ENCODE peak calls at places on chromosome 11, in five cellular contexts. P is GM23248; M is effector memory CD4-positive, alpha-beta T cell; Q is CD8-positive, alpha-beta T cell; Y is heart left ventricle. H is an unnamed sample.
A peak's percentile ranks its signal among the peaks of the same experiment; 100 is the strongest.

GRCh38 chr11:31045335-31045734 is 324.2 kb downstream of the DCDC1 start:
- DNase-seq in M (no peak), Q (no peak), P (peak; percentile 49), Y (no peak), H (no peak)

GRCh38 chr11:9664276-9665171 is 647 bp downstream of the SWAP70 start:
- DNase-seq in P (peak; percentile 78), Y (peak; percentile 71), M (no peak), Q (no peak), H (peak; percentile 70)

GRCh38 chr11:12120031-12121008 is 9.9 kb downstream of the MICAL2 start:
- DNase-seq in Y (no peak), M (no peak), Q (no peak), P (no peak), H (no peak)

GRCh38 chr11:134522782-134523570 is 110.9 kb upstream of the B3GAT1 start:
- DNase-seq in Y (no peak), Q (no peak), M (no peak), P (no peak), H (no peak)

GRCh38 chr11:116828632-116829524 is 829 bp upstream of the APOC3 start:
- DNase-seq in P (no peak), Y (no peak), Q (no peak), M (no peak), H (no peak)

GRCh38 chr11:114272311-114272710 is 23.9 kb upstream of the NNMT start:
- DNase-seq in P (no peak), M (no peak), Y (no peak), Q (no peak), H (no peak)

GRCh38 chr11:45896392-45897068 is 10.5 kb downstream of the FREY1 start:
- DNase-seq in P (no peak), M (no peak), Y (peak; percentile 42), Q (no peak), H (no peak)

GRCh38 chr11:72140661-72141060 is 5.1 kb downstream of the FOLR3 start:
- DNase-seq in Q (no peak), M (no peak), Y (no peak), P (peak; percentile 21), H (no peak)

GRCh38 chr11:79062814-79063762 is 377.7 kb downstream of the TENM4 start:
- DNase-seq in Y (no peak), M (no peak), Q (no peak), P (peak; percentile 42), H (peak; percentile 30)

GRCh38 chr11:47607380-47607779 is 13.2 kb upstream of the C1QTNF4 start:
- DNase-seq in P (peak; percentile 96), Y (no peak), Q (no peak), M (no peak), H (peak; percentile 88)

GRCh38 chr11:47171856-47172255 is 4.8 kb downstream of the ARFGAP2 start:
- DNase-seq in M (no peak), Q (no peak), P (no peak), Y (no peak), H (no peak)

GRCh38 chr11:46665356-46665755 is 35.1 kb downstream of the ARHGAP1 start:
- DNase-seq in P (no peak), M (no peak), Q (no peak), Y (no peak), H (no peak)

GRCh38 chr11:29124436-29124835 is 892.4 kb downstream of the KCNA4 start:
- DNase-seq in P (no peak), Y (no peak), Q (no peak), M (no peak), H (no peak)

GRCh38 chr11:111829185-111829968 is 42.0 kb downstream of the ALG9 start:
- DNase-seq in Q (no peak), Y (no peak), M (no peak), P (peak; percentile 32), H (no peak)

GRCh38 chr11:34449013-34449412 is 10.3 kb downstream of the CAT start:
- DNase-seq in M (no peak), P (no peak), Q (no peak), Y (no peak), H (no peak)

GRCh38 chr11:29333993-29334780 is 682.6 kb downstream of the KCNA4 start:
- DNase-seq in Q (no peak), P (peak; percentile 77), Y (no peak), M (no peak), H (peak; percentile 81)

GRCh38 chr11:15737326-15737725 is 619.0 kb downstream of the SOX6 start:
- DNase-seq in M (no peak), Y (no peak), P (no peak), Q (no peak), H (no peak)

GRCh38 chr11:7436657-7437056 is 48.6 kb upstream of the OLFML1 start:
- DNase-seq in M (no peak), Q (no peak), Y (no peak), P (no peak), H (no peak)

GRCh38 chr11:20031155-20032001 is 128.9 kb downstream of the DBX1 start:
- DNase-seq in Q (no peak), M (no peak), P (peak; percentile 87), Y (no peak), H (peak; percentile 78)

GRCh38 chr11:88338223-88338661 is 706 bp upstream of the CTSC start:
- DNase-seq in Q (no peak), M (peak; percentile 47), P (peak; percentile 78), Y (peak; percentile 62), H (peak; percentile 82)

GRCh38 chr11:77515483-77515882 is 41.6 kb upstream of the PAK1 start:
- DNase-seq in P (no peak), M (no peak), Y (no peak), Q (no peak), H (no peak)

GRCh38 chr11:12901874-12902481 is 107.1 kb upstream of the RASSF10 start:
- DNase-seq in M (no peak), Q (no peak), Y (no peak), P (peak; percentile 75), H (no peak)

GRCh38 chr11:73195191-73196007 is 22.7 kb upstream of the P2RY2 start:
- DNase-seq in M (no peak), Y (no peak), Q (no peak), P (peak; percentile 57), H (no peak)

GRCh38 chr11:29389793-29390192 is 627.0 kb downstream of the KCNA4 start:
- DNase-seq in Q (no peak), M (no peak), P (no peak), Y (no peak), H (no peak)

DNA sequence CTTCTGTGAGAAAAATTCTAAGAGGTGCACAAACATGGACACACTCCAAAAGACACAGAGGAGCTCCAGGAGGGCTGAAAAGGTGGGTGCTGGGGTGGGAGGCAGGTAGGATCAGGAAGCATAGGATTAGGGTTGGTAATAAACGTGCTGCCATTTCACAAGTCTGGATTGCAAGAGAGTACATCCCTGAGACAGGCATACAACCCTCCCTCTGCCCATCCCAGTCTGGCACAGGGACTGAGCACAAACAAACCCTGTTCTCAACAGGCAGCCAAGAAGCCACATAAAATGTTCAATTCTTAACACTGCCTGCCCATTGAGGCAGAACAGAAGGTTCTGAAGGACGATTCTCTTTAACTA is 18.5 kb downstream of the SLC35F2 start:
- DNase-seq in M (no peak), P (no peak), Q (no peak), Y (no peak), H (no peak)
- H3K4me3 ChIP-seq in M (no peak overlapping the region), P (peak overlapping the region; percentile 51), Q (no peak overlapping the region), Y (no peak overlapping the region), H (peak overlapping the region; percentile 53)

GRCh38 chr11:76047766-76048165 is 158.5 kb downstream of the WNT11 start:
- DNase-seq in Q (no peak), Y (no peak), M (no peak), P (no peak), H (peak; percentile 62)
- H3K36me3 ChIP-seq in Q (no peaks in the 10 kb centered on the region), Y (no peaks in the 10 kb centered on the region), M (no peaks in the 10 kb centered on the region), P (no peaks in the 10 kb centered on the region), H (peaks cover 7% of the 10 kb centered on the region)

GRCh38 chr11:119194811-119195210 is 9.5 kb downstream of the NHERF4 start:
- DNase-seq in Y (no peak), Q (no peak), M (no peak), P (no peak), H (no peak)

GRCh38 chr11:119198925-119199324 is 7.2 kb upstream of the CBL start:
- DNase-seq in M (no peak), P (no peak), Y (no peak), Q (no peak), H (no peak)

GRCh38 chr11:119193626-119194025 is 8.4 kb downstream of the NHERF4 start:
- DNase-seq in Y (no peak), Q (no peak), P (no peak), M (no peak), H (no peak)

GRCh38 chr11:119195680-119196079 is 10.4 kb downstream of the NHERF4 start:
- DNase-seq in M (no peak), Q (no peak), P (peak; percentile 75), Y (no peak), H (peak; percentile 63)

DNA sequence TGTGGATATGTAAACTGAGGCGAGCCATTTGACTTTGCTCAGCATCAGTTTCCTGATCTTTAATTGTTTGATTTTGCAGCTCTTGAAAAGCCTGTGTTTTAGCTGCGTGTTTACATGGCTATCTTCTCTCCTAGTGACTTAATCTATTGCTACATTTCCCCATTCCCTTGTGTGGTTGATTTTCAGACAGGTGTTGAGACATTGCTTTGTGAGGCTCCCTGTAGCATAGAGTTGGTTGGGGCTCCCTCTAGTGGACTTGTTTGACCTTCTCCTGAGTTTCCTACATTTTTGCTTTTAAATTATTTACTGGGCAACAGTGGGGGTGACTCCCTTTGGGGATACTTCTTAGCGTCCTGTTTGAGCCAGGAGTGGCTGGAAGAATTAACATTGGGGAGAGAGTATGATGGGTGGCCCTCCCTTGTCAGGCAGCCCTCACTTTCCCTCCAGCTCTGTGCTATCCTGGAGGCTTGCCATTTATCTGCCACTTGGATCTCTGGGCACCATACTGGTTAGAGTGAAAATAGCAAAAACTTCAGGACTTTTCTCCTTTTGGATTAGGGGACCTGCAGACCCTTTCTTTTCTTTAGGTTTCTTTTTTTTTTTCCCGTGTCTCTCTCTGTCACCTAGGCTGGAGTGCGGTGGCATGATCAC is 9.2 kb upstream of the CBL start:
- DNase-seq in Y (no peak), P (peak; percentile 89), Q (peak; percentile 44), M (peak; percentile 19), H (peak; percentile 94)
- H3K4me1 ChIP-seq in Y (no peaks in the 10 kb centered on the region), P (no peaks in the 10 kb centered on the region), Q (no peaks in the 10 kb centered on the region), M (peaks cover 3% of the 10 kb centered on the region), H (no peaks in the 10 kb centered on the region)

GRCh38 chr11:64319421-64319761 is 1.5 kb downstream of the PRDX5 start:
- DNase-seq in M (no peak), Q (no peak), P (peak; percentile 42), Y (no peak), H (peak; percentile 41)
- H3K4me3 ChIP-seq in M (no peak overlapping the region), Q (peak overlapping the region; percentile 33), P (peak overlapping the region; percentile 88), Y (peak overlapping the region; percentile 93), H (peak overlapping the region; percentile 91)

GRCh38 chr11:86013718-86014117 is 55.2 kb downstream of the PICALM start:
- DNase-seq in P (no peak), Q (no peak), M (no peak), Y (no peak), H (peak; percentile 20)
- H3K36me3 ChIP-seq in P (peaks cover 66% of the 10 kb centered on the region), Q (peaks cover 3% of the 10 kb centered on the region), M (peaks cover 52% of the 10 kb centered on the region), Y (peaks cover 85% of the 10 kb centered on the region), H (peaks cover 92% of the 10 kb centered on the region)